ENCODE peak calls at places on chromosomes 6 and 20, in eight cellular contexts. D is lower leg skin; R is prostate gland; O is endodermal cell; F is IMR-90; S is CD8-positive, alpha-beta T cell; Z is foreskin fibroblast; V is A549. N is an unnamed sample.

GRCh38 chr6:137942736-137943135 is 75.7 kb downstream of the TNFAIP3 start:
- DNase-seq in D (no peak), R (no peak), O (no peak), F (no peak), S (no peak), Z (no peak), V (no peak), N (no peak)

GRCh38 chr6:75396005-75396800 is 97.4 kb downstream of the FILIP1 start:
- DNase-seq in D (no peak), R (no peak), O (no peak), F (no peak), S (no peak), Z (no peak), V (no peak), N (no peak)

GRCh38 chr6:18022398-18023231 is 35.2 kb upstream of the KIF13A start:
- DNase-seq in D (no peak), R (no peak), O (peak), F (peak), S (no peak), Z (peak), V (peak), N (no peak)

GRCh38 chr20:59735917-59736316 is 131.6 kb downstream of the PHACTR3 start:
- DNase-seq in D (no peak), R (no peak), O (peak), F (no peak), S (no peak), Z (no peak), V (no peak), N (no peak)

GRCh38 chr20:61989741-61990140 is 75.9 kb downstream of the TAF4 start:
- DNase-seq in D (no peak), R (no peak), O (no peak), F (no peak), S (no peak), Z (no peak), V (no peak), N (no peak)

GRCh38 chr6:105591053-105591452 is 188.2 kb upstream of the PREP start:
- DNase-seq in D (no peak), R (no peak), O (no peak), F (peak), S (no peak), Z (no peak), V (no peak), N (no peak)

GRCh38 chr6:169940554-169941290 is 189.3 kb downstream of the ERMARD start:
- DNase-seq in D (no peak), R (no peak), O (no peak), F (no peak), S (no peak), Z (no peak), V (no peak), N (no peak)

GRCh38 chr6:39196648-39197047 is 32.6 kb downstream of the KCNK5 start:
- DNase-seq in D (no peak), R (no peak), O (no peak), F (no peak), S (no peak), Z (no peak), V (no peak), N (no peak)

GRCh38 chr6:70413829-70414494 is 654 bp downstream of the FAM135A start:
- DNase-seq in D (no peak), R (no peak), O (no peak), F (no peak), S (no peak), Z (peak), V (peak), N (no peak)

GRCh38 chr6:28218312-28219248 is 6.5 kb upstream of the ZSCAN9 start:
- DNase-seq in D (peak), R (peak), O (peak), F (peak), S (no peak), Z (peak), V (peak), N (no peak)

GRCh38 chr20:36481380-36482043 is 59.8 kb upstream of the MYL9 start:
- DNase-seq in D (no peak), R (no peak), O (no peak), F (no peak), S (no peak), Z (no peak), V (no peak), N (no peak)

GRCh38 chr6:155389130-155389529 is 66.5 kb downstream of the NOX3 start:
- DNase-seq in D (no peak), R (no peak), O (no peak), F (peak), S (no peak), Z (no peak), V (no peak), N (no peak)

GRCh38 chr6:117956386-117956785 is 49.3 kb downstream of the SLC35F1 start:
- DNase-seq in D (no peak), R (no peak), O (no peak), F (no peak), S (no peak), Z (no peak), V (no peak), N (no peak)

GRCh38 chr6:39266782-39267355 is 37.6 kb upstream of the KCNK5 start:
- DNase-seq in D (no peak), R (no peak), O (no peak), F (no peak), S (no peak), Z (no peak), V (no peak), N (no peak)

GRCh38 chr20:62925420-62926228 is 681 bp downstream of the DIDO1 start:
- DNase-seq in D (no peak), R (no peak), O (peak), F (peak), S (peak), Z (peak), V (no peak), N (no peak)

GRCh38 chr6:33740204-33740608 is 6.5 kb downstream of the IP6K3 start:
- DNase-seq in D (no peak), R (no peak), O (no peak), F (no peak), S (no peak), Z (peak), V (no peak), N (no peak)

GRCh38 chr20:23043376-23043775 is 6.1 kb downstream of the THBD start:
- DNase-seq in D (no peak), R (no peak), O (no peak), F (no peak), S (no peak), Z (no peak), V (no peak), N (no peak)

GRCh38 chr20:32891926-32892660 is 33.4 kb downstream of the EFCAB8 start:
- DNase-seq in D (no peak), R (no peak), O (no peak), F (no peak), S (no peak), Z (no peak), V (no peak), N (no peak)

GRCh38 chr6:17227403-17227802 is 53.8 kb upstream of the RBM24 start:
- DNase-seq in D (no peak), R (no peak), O (no peak), F (no peak), S (no peak), Z (no peak), V (no peak), N (no peak)

GRCh38 chr6:80527552-80528052 is 421.1 kb downstream of the BCKDHB start:
- DNase-seq in D (no peak), R (no peak), O (no peak), F (peak), S (no peak), Z (no peak), V (peak), N (no peak)

GRCh38 chr20:64047968-64048401 is 1.5 kb downstream of the SOX18 start:
- DNase-seq in D (no peak), R (no peak), O (no peak), F (no peak), S (no peak), Z (peak), V (no peak), N (no peak)
- H3K4me3 ChIP-seq in D (no peak), R (peak), O (peak), F (no peak), S (no peak), Z (no peak), V (no peak), N (peak)

GRCh38 chr6:160750276-160750689 is 48.2 kb downstream of the PLG start:
- DNase-seq in D (no peak), R (no peak), O (peak), F (no peak), S (no peak), Z (no peak), V (no peak), N (no peak)
- TF ChIP-seq CTCF in D (no peak), R (peak), O (peak), F (no peak), S (no peak), Z (no peak), V (peak), N (peak)

DNA sequence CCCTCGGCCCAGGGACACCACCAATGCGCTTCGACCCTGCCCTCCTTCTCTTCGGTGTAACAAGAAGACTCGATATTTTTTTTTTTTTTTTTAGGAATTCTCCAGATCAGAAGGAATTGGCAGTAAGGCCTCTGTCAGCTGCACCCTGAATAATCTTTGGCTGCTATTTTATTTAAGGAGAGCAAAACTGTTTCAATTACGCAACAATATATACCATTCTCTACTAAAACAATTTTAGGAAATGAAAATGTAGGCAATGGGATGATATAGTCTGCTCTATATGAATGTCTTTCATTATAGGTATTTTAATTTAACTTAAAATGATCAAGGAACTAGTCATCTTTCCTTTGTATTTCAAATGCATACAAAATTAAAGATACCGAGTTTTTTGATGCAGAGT is 13.3 kb downstream of the ZCCHC3 start:
- DNase-seq in D (no peak), R (no peak), O (no peak), F (no peak), S (no peak), Z (no peak), V (no peak), N (no peak)
- H3K4me3 ChIP-seq in D (no peak), R (peak), O (peak), F (no peak), S (peak), Z (peak), V (no peak), N (peak)

DNA sequence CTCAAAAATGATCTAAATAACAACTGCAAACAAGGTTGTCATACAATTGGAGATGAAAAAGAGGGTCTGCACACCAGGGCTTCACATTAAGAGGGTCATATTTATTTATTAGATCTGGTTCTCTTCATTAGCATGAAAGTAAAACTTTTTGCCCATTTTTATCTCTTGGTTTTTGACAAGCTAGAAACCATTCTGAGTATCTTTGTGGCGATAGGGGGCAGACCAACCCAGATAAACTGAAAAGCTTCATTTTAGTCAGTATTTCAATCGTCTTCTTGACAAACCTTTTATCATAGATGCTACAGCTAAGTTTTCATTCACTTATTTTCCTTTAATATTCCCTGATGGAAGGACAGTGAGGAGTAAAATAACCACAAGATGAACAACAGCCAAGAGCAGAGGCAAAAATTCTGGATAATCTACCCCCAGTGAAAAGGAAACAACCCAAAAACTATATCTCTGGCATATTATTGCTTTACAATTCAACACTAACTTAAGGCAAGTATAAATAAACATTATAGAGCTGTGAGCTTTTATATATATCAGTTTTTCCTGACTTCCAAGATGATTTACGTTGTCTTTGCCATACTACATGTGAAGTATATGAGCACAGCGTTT is 45.2 kb downstream of the THEMIS start:
- DNase-seq in D (no peak), R (no peak), O (peak), F (peak), S (peak), Z (peak), V (no peak), N (no peak)
- TF ChIP-seq CTCF in D (no peak), R (peak), O (peak), F (peak), S (peak), Z (peak), V (peak), N (no peak)

GRCh38 chr6:85771925-85772430 is 129.3 kb upstream of the SYNCRIP start:
- DNase-seq in D (no peak), R (no peak), O (peak), F (no peak), S (no peak), Z (no peak), V (no peak), N (no peak)
- H3K4me3 ChIP-seq in D (no peak), R (no peak), O (no peak), F (no peak), S (no peak), Z (no peak), V (no peak), N (no peak)

DNA sequence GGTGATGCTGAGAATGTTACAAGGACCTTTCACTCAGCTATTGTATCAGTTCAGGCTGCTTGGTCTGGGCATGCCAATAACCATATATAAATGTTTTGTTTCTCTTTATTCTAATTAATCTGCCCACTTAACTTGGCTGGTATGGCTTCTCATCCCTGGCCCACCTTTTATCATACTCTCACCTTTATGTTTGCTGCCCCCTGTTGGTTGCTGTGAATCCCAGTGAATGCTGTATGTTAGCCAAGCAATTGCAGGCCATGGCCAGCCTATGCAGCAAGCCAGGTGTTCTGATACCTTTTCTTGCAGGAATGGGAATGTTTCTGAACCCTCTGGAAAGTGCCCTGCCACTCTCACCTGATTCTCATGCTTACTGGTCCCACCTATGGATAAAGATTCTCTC is 54.6 kb downstream of the PCSK2 start:
- DNase-seq in D (no peak), R (no peak), O (peak), F (peak), S (no peak), Z (no peak), V (no peak), N (no peak)
- TF ChIP-seq CTCF in D (no peak), R (no peak), O (peak), F (peak), S (no peak), Z (peak), V (peak), N (no peak)

DNA sequence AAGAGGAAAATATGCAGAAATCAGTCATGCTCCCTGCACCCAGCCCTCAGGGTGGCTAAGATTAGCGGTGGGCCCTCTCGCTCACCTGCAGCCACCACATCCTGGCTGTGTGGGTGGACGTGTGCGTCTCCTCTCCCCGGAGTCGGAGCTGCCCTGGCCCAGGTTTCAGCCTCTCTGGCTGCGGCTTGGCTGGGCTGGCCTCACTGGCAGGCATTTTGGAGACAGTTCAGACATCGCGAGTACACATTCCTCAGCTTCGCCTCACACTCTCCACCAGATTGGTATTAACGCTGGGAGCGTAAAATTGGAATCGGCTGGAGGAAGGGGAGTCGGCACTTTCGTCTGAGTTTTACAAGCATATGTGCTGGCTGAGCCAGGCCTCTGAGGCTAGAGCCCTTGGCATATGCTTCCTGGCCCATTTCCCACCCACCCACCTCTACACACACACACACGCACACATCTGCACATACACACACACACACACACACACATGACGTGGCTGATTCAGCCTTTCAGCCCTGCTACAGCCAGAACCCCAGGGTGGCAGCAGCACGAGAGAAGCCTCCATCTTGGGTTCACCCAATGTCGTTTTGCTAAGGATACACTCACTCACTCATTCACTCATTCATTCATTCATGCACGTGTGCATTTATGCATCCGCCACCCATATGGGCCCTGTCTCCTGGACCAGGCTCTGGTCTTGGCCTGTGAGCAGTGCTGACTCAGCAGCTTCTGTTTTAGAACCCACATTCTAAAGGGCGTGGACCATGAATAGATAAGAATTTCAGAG is 42.9 kb downstream of the BCAS4 start:
- DNase-seq in D (peak), R (peak), O (no peak), F (peak), S (no peak), Z (peak), V (no peak), N (no peak)
- H3K4me3 ChIP-seq in D (no peak), R (no peak), O (no peak), F (no peak), S (no peak), Z (no peak), V (no peak), N (no peak)

DNA sequence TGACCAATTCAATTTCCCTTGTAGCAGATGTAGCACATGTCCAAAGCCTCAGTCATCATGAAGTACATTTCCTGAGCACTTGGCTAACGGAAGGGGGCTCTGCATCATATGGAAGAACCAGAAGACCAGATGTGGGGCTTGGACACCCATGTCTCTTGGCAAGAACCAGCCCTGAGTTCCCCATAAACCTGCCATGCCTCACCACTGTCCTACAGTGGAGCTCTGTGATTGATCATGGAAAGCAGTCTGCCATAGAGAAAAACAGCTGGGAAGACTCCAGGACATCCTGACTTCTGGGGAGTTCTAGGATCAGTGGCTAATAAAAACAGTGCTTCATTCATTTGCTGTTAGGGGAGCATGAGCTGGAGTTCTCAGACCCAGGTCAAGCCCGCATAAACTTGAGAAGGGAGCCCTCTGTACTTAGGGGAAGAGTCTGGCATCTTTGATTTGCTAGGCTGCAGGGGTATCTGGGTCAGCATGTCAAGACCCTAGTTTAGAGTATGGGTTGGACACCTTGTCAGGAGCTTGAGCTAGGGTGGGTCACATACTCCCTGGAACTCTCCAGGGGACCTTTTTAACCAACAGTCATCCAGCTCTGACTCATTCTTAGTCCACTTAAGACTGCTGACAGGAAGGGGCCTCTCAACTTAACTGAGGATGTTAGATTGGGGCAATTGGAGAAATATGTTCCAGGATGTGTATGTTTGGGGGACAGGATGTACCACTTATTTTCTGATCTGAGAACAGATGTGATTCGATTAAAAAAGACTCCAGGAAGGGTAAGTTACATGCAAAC is 26.3 kb upstream of the TRAM2 start:
- DNase-seq in D (no peak), R (no peak), O (no peak), F (peak), S (no peak), Z (peak), V (no peak), N (no peak)
- TF ChIP-seq CTCF in D (no peak), R (no peak), O (no peak), F (no peak), S (no peak), Z (no peak), V (no peak), N (no peak)

DNA sequence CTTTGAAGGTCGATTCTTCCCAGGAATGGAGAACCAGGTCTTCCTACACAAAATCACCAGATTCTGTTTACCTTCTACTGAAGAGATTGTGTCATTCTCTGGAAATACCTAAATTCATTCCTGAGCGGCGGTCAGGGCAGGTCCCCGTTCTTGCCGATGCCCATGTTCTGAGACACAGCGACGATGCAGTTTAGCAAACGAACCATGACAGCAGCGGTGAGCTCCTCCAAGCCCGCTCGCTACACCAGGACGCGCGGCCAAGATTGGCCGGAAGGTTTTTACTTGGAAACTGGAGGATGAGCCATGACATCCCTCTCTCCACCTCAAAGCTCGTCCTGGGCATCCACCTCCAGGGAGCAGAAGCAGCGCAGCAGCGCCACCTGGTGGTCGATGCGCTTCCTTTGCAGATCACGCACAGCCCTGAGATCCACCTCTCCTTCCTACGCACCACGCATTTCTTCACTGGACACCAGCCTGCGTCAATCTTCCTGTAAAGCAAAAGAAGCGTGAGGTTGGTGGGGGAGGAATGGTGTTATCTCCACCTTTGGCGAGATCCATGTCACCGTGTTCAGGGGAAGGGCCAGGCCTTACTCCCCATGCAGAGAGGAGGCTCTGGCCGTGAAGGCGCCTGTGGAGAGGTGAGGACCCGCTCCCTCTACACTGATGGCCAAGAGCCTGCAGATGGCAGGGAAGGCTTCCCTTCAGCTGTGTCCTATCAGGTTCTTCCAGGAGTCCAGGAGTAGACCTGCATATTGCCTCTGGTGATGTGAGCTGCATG is 9.9 kb upstream of the HLA-B start:
- DNase-seq in D (peak), R (peak), O (peak), F (peak), S (peak), Z (peak), V (peak), N (peak)
- H3K4me3 ChIP-seq in D (no peak), R (peak), O (no peak), F (no peak), S (peak), Z (peak), V (peak), N (peak)

N was measured in esophagus squamous epithelium.